ENCODE peak calls at places on chromosome 20, in ten cellular contexts. B is skeletal muscle cell; L is RWPE1; Z is pons; F is non-pigmented ciliary epithelial cell; S is AG09319; O is SW 1271; V is GM23248; A is LoVo; G is stimulated activated CD4-positive, alpha-beta T cell treated with anti-CD3 and anti-CD28 coated beads, Interleukin-12 subunit alpha, Interleukin-12 subunit beta, amount 100 ng/mL, for 24 hours. T is an unnamed sample.

GRCh38 chr20:4100679-4101078 is 85.3 kb upstream of the RNF24 start:
- DNase-seq in V (peak), S (no peak), B (no peak), A (no peak), O (no peak), L (no peak), G (no peak), Z (no peak), F (no peak), T (no peak)

GRCh38 chr20:49874601-49875116 is 40.7 kb downstream of the SPATA2 start:
- DNase-seq in Z (no peak), F (no peak), O (no peak), A (no peak), L (no peak), G (no peak), S (no peak), B (no peak), V (no peak), T (no peak)

GRCh38 chr20:9407805-9408421 is 106.5 kb upstream of the LAMP5 start:
- DNase-seq in A (peak), L (peak), Z (peak), O (peak), F (no peak), B (peak), S (no peak), G (peak), V (peak), T (peak)

GRCh38 chr20:21074605-21075336 is 31.4 kb downstream of the LINC00237 start:
- DNase-seq in A (peak), G (no peak), L (peak), V (peak), O (no peak), Z (no peak), B (no peak), F (no peak), S (no peak), T (no peak)

GRCh38 chr20:63602321-63602720 is 24.6 kb downstream of the GMEB2 start:
- DNase-seq in A (no peak), V (no peak), G (no peak), Z (no peak), F (no peak), O (no peak), B (no peak), L (no peak), S (no peak), T (no peak)

GRCh38 chr20:44627364-44628010 is 24.0 kb downstream of the ADA start:
- DNase-seq in V (no peak), S (no peak), B (no peak), Z (no peak), G (no peak), O (no peak), L (no peak), A (no peak), F (no peak), T (no peak)

GRCh38 chr20:19374066-19374615 is 161.7 kb downstream of the SLC24A3 start:
- DNase-seq in O (no peak), B (no peak), S (no peak), F (no peak), G (no peak), L (no peak), Z (no peak), A (no peak), V (no peak), T (no peak)

GRCh38 chr20:46626799-46627198 is 24.5 kb downstream of the SLC13A3 start:
- DNase-seq in A (no peak), O (no peak), G (no peak), L (no peak), F (no peak), S (no peak), B (no peak), V (no peak), Z (no peak), T (no peak)

GRCh38 chr20:2335096-2335495 is 39.3 kb downstream of the TGM3 start:
- DNase-seq in B (no peak), G (no peak), O (no peak), V (no peak), Z (no peak), S (no peak), F (no peak), L (no peak), A (no peak), T (no peak)

GRCh38 chr20:4866429-4866828 is 134.9 kb downstream of the SLC23A2 start:
- DNase-seq in A (no peak), Z (no peak), S (no peak), F (no peak), O (no peak), B (no peak), G (no peak), V (no peak), L (peak), T (no peak)

GRCh38 chr20:6265204-6265904 is 142.5 kb upstream of the FERMT1 start:
- DNase-seq in F (peak), S (peak), L (peak), G (no peak), A (peak), O (no peak), B (peak), V (peak), Z (peak), T (peak)

GRCh38 chr20:5073154-5074049 is 46.4 kb downstream of the PCNA start:
- DNase-seq in S (peak), V (peak), L (peak), G (no peak), Z (peak), B (peak), F (no peak), A (peak), O (no peak), T (peak)

GRCh38 chr20:40251284-40251932 is 437.6 kb downstream of the MAFB start:
- DNase-seq in G (no peak), F (no peak), V (peak), L (peak), Z (no peak), S (peak), O (peak), A (no peak), B (no peak), T (peak)

GRCh38 chr20:24630486-24631172 is 161.2 kb downstream of the SYNDIG1 start:
- DNase-seq in O (no peak), L (no peak), A (no peak), V (no peak), F (no peak), S (no peak), G (no peak), B (no peak), Z (no peak), T (no peak)

T was measured in Calu3.